ENCODE peak calls at places on chromosomes 4 and X, in seven cellular contexts. A is neural progenitor cell, M is heart left ventricle, E is lower leg skin, L is GM10248, R is endothelial cell of umbilical vein, Q is neural crest cell. Y is an unnamed sample.

GRCh38 chr4:87896020-87896621 is 63.4 kb downstream of the MEPE start:
- DNase-seq in A (no peak), M (peak), E (no peak), L (no peak), R (peak), Q (no peak), Y (no peak)

GRCh38 chr4:15100994-15101695 is 98.9 kb downstream of the CPEB2 start:
- DNase-seq in A (no peak), M (no peak), E (no peak), L (no peak), R (no peak), Q (no peak), Y (no peak)

GRCh38 chr4:48483006-48483776 is at the start of gene SLC10A4:
- DNase-seq in A (peak), M (no peak), E (no peak), L (peak), R (no peak), Q (peak), Y (peak)

GRCh38 chr4:147928400-147928799 is 196.5 kb downstream of the ARHGAP10 start:
- DNase-seq in A (no peak), M (no peak), E (no peak), L (no peak), R (peak), Q (no peak), Y (no peak)

GRCh38 chr4:168028970-168029610 is 63.2 kb upstream of the ANXA10 start:
- DNase-seq in A (no peak), M (no peak), E (no peak), L (no peak), R (no peak), Q (no peak), Y (no peak)

GRCh38 chr4:125084608-125085007 is 230.1 kb upstream of the FAT4 start:
- DNase-seq in A (no peak), M (no peak), E (no peak), L (no peak), R (no peak), Q (no peak), Y (no peak)

GRCh38 chr4:152181150-152181549 is 354.7 kb downstream of the FBXW7 start:
- DNase-seq in A (no peak), M (no peak), E (peak), L (no peak), R (no peak), Q (no peak), Y (no peak)

GRCh38 chr4:55758570-55758969 is 61.0 kb upstream of the EXOC1L start:
- DNase-seq in A (no peak), M (no peak), E (no peak), L (no peak), R (no peak), Q (no peak), Y (no peak)

GRCh38 chrX:17689971-17690409 is 47.3 kb upstream of the SCML1 start:
- DNase-seq in A (peak), M (peak), E (no peak), L (peak), R (peak), Q (peak), Y (no peak)

GRCh38 chrX:111914398-111915092 is 38.6 kb downstream of the TRPC5OS start:
- DNase-seq in A (no peak), M (no peak), E (no peak), L (no peak), R (no peak), Q (no peak), Y (no peak)

GRCh38 chrX:3545901-3546300 is 167.5 kb downstream of the PRKX start:
- DNase-seq in A (no peak), M (no peak), E (peak), L (no peak), R (no peak), Q (no peak), Y (no peak)

GRCh38 chr4:182916483-182917181 is 554 bp downstream of the DCTD start:
- DNase-seq in A (no peak), M (peak), E (peak), L (no peak), R (peak), Q (peak), Y (peak)

GRCh38 chr4:38385286-38386010 is 278.6 kb upstream of the KLF3 start:
- DNase-seq in A (peak), M (no peak), E (no peak), L (no peak), R (no peak), Q (no peak), Y (no peak)

GRCh38 chrX:74318672-74319071 is 14.7 kb downstream of the ZCCHC13 start:
- DNase-seq in A (no peak), M (no peak), E (no peak), L (no peak), R (no peak), Q (no peak), Y (no peak)

GRCh38 chrX:139889760-139890159 is 43.1 kb downstream of the ATP11C start:
- DNase-seq in A (no peak), M (no peak), E (no peak), L (no peak), R (peak), Q (no peak), Y (no peak)

GRCh38 chr4:186131935-186132334 is 27.4 kb downstream of the FAM149A start:
- DNase-seq in A (no peak), M (no peak), E (no peak), L (no peak), R (no peak), Q (no peak), Y (no peak)

GRCh38 chr4:128728190-128728589 is 81.3 kb upstream of the JADE1 start:
- DNase-seq in A (no peak), M (no peak), E (no peak), L (no peak), R (no peak), Q (no peak), Y (no peak)

GRCh38 chrX:71301195-71301924 is at the start of gene ITGB1BP2:
- DNase-seq in A (no peak), M (peak), E (peak), L (no peak), R (peak), Q (no peak), Y (no peak)

GRCh38 chr4:65880594-65880993 is 210.3 kb upstream of the EPHA5 start:
- DNase-seq in A (no peak), M (no peak), E (no peak), L (no peak), R (no peak), Q (no peak), Y (no peak)

GRCh38 chr4:19725130-19725529 is 526.6 kb upstream of the SLIT2 start:
- DNase-seq in A (no peak), M (no peak), E (no peak), L (no peak), R (peak), Q (no peak), Y (no peak)

GRCh38 chr4:75634951-75635350 is 4.6 kb upstream of the CDKL2 start:
- DNase-seq in A (no peak), M (no peak), E (no peak), L (no peak), R (no peak), Q (no peak), Y (no peak)

GRCh38 chrX:13295841-13296240 is 24.0 kb downstream of the ATXN3L start:
- DNase-seq in A (no peak), M (no peak), E (no peak), L (no peak), R (no peak), Q (no peak), Y (no peak)

GRCh38 chrX:25721564-25721963 is 416.6 kb upstream of the MAGEB18 start:
- DNase-seq in A (peak), M (no peak), E (no peak), L (peak), R (peak), Q (no peak), Y (no peak)

GRCh38 chr4:128163177-128164117 is 102.3 kb downstream of the LARP1B start:
- DNase-seq in A (no peak), M (no peak), E (no peak), L (no peak), R (peak), Q (no peak), Y (no peak)

GRCh38 chr4:148634476-148634875 is 192.3 kb upstream of the NR3C2 start:
- DNase-seq in A (no peak), M (no peak), E (no peak), L (no peak), R (no peak), Q (no peak), Y (no peak)

GRCh38 chr4:74283614-74284013 is 24.7 kb upstream of the EPGN start:
- DNase-seq in A (no peak), M (no peak), E (no peak), L (no peak), R (no peak), Q (no peak), Y (no peak)

GRCh38 chrX:14865201-14865600 is 7.7 kb downstream of the FANCB start:
- DNase-seq in A (no peak), M (no peak), E (no peak), L (no peak), R (peak), Q (no peak), Y (no peak)

GRCh38 chr4:189364032-189364449 is 576.6 kb upstream of the FRG1 start:
- DNase-seq in A (no peak), M (no peak), E (no peak), L (no peak), R (no peak), Q (no peak), Y (no peak)

GRCh38 chr4:4541040-4541631 is 712 bp downstream of the STX18 start:
- DNase-seq in A (no peak), M (peak), E (no peak), L (peak), R (peak), Q (no peak), Y (peak)

GRCh38 chr4:123479944-123480343 is 83.3 kb downstream of the SPRY1 start:
- DNase-seq in A (no peak), M (no peak), E (no peak), L (no peak), R (no peak), Q (no peak), Y (no peak)

GRCh38 chr4:65599335-65599734 is 71.0 kb downstream of the EPHA5 start:
- DNase-seq in A (no peak), M (no peak), E (no peak), L (no peak), R (no peak), Q (no peak), Y (no peak)

GRCh38 chr4:117783716-117784115 is 250.6 kb upstream of the NDST3 start:
- DNase-seq in A (no peak), M (no peak), E (no peak), L (no peak), R (peak), Q (no peak), Y (no peak)

DNA sequence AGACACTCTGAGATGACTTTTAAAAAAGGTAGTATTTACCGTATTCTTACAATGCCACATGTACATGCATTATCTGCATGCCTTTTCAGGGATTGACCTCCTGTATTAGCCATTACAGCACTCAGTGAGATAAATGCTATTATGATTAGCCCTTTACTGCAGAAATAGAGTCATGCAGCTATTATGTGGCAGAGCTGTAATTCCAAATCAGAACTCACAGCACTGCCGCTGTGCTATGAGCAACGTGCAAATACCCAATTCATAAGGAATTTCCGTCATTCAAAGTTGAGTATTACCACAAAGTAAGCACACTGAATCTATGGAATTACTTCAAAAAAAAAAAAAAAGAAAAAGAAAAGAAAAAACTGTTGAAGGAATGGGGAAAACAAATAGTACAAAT is 92.1 kb upstream of the SMAD1 start:
- DNase-seq in A (no peak), M (no peak), E (no peak), L (no peak), R (no peak), Q (no peak), Y (no peak)
- TF ChIP-seq CTCF in A (no peak), M (no peak), E (no peak), L (no peak), R (no peak), Q (no peak), Y (no peak)

GRCh38 chr4:161256716-161257115 is 907.1 kb downstream of the FSTL5 start:
- DNase-seq in A (peak), M (no peak), E (no peak), L (no peak), R (peak), Q (no peak), Y (no peak)
- TF ChIP-seq CTCF in A (peak), M (no peak), E (no peak), L (peak), R (peak), Q (peak), Y (peak)

DNA sequence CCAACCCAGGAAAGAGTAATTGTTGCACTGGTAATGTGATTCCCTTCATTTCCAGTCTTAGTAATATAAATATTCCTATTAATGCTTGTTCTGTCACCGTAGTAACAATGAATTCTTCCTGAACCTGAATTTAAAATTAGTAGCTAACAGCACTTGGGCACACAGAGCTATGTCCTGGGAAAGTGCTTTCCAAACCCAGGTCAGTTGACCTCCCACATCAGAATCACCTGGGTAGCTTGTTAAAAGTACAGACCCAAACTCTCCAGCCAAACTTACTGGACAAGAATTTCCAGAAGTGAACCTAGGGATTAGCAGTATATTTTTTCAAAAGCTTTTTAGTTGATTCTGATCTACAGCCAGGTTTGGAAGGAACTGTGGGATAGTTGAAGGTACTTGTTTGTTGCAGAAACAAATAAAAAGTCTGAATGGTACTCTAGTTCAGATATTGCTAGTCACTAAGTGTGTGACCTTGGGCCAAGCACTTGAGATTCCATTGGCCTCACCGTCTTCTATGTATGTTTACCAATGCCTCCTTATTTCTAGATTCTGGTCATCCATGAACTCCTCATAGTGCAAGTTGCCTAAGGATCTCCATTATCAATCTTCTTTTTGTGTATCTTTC is 192.9 kb upstream of the CNKSR2 start:
- DNase-seq in A (no peak), M (no peak), E (no peak), L (no peak), R (no peak), Q (no peak), Y (no peak)
- TF ChIP-seq CTCF in A (no peak), M (no peak), E (no peak), L (no peak), R (no peak), Q (no peak), Y (no peak)

GRCh38 chr4:184417802-184418511 is 56.4 kb downstream of the IRF2 start:
- DNase-seq in A (no peak), M (no peak), E (no peak), L (peak), R (peak), Q (no peak), Y (peak)
- TF ChIP-seq CTCF in A (no peak), M (no peak), E (no peak), L (no peak), R (no peak), Q (no peak), Y (no peak)

GRCh38 chrX:133290076-133290475 is 71.9 kb upstream of the TFDP3 start:
- DNase-seq in A (no peak), M (no peak), E (no peak), L (no peak), R (no peak), Q (no peak), Y (no peak)
- TF ChIP-seq CTCF in A (no peak), M (no peak), E (no peak), L (no peak), R (no peak), Q (no peak), Y (no peak)

DNA sequence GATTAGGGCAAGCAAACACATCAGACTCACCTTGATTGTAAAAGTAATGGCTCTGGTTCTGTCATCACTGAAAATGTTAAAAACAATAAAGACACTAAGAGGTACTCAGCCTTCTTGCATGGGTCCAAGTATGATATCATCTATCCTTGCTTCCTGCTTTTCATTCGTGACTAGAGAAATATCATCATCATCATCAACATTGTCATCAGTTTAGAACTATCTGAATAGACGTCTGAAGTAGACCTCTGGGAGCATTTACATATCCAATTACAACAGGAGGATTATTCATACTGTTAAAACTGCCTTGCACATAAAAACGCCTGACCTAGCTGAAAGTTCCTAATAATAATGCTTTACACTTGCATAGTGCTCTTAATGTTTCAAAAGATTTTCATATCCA is 9.8 kb upstream of the FRAS1 start:
- DNase-seq in A (no peak), M (no peak), E (no peak), L (no peak), R (no peak), Q (no peak), Y (no peak)
- TF ChIP-seq CTCF in A (no peak), M (no peak), E (no peak), L (no peak), R (no peak), Q (no peak), Y (no peak)

DNA sequence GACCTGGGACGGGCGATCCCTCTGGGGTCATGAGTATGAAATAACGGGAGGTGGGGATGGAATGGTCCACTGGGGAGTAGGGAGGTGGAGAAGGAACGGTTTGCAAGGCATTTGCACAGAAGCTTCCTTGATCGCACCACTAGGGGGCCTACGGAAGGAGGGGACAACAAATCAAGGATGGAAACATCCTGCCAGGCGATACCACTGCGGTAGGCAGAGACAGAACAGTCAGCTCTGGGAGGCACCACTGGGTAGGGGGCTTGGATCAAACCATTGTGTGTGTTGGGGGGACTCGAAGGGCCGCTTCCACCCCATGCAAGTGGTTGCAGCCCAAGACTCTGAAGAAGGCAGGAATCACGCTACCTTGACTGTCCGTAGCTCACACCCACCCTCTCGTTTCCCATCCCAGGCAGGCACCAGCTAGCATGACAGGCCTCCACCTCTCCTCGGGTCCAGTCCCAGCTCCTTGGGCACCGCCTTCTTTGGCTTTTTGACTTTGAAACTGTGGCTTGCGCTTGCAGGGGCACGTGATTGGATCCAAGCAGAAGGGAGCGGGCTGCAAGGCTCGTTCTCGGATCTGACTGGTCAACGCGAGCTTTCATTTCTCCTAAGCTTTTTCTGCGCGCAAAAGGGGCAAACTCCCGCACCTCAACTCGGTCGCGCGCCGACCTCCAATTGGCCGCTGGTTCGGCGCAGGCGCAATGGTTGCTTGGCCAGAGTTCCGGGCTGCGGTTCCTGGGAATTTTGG is 28.4 kb downstream of the GAGE1 start:
- DNase-seq in A (peak), M (peak), E (no peak), L (no peak), R (no peak), Q (no peak), Y (peak)
- TF ChIP-seq CTCF in A (peak), M (no peak), E (no peak), L (peak), R (no peak), Q (peak), Y (peak)

DNA sequence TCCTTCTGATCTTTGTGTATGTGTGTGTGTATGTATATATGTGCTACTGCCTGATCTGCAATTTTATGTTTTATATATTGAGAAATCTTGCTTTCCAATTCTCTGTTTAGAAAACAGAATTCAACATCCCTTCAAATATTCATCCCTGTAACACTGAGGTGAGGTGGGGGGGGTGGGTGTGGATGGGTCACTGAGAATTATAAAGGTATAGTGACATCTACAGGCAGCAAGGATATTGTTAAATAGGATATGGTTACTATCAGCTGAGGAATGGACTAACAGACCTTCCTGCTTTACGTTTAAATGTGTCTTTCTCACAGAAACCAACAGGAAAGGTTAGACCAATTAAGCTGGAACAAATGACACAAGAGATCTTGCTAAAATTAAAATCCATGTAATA is 19.0 kb upstream of the MAGEB2 start:
- DNase-seq in A (peak), M (no peak), E (no peak), L (no peak), R (peak), Q (no peak), Y (no peak)
- TF ChIP-seq CTCF in A (peak), M (no peak), E (no peak), L (no peak), R (no peak), Q (peak), Y (peak)

DNA sequence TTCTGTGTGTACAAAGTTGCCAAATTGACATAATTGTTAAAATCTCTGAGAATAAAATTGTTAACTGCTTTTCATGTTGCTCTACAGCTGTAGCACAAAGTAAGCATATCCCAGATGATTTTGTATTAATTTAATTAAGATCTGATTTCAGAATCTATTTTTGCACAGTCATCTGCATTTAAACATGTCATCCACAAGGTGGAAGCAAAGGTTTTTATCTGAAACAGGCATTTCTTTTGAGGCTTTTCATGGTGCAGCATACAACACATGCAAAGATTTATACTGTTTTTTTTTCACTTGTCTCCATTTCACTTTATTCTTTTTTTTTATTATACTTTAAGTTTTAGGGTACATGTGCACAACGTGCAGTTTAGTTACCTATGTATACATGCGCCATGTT is 51.2 kb downstream of the GC start:
- DNase-seq in A (peak), M (no peak), E (no peak), L (no peak), R (peak), Q (no peak), Y (no peak)
- TF ChIP-seq CTCF in A (peak), M (no peak), E (no peak), L (peak), R (no peak), Q (peak), Y (no peak)

Y was measured in GM06990.